ENCODE peak calls at places on chromosomes 11 and 22, in eight cellular contexts. M is iris pigment epithelial cell; P is keratinocyte; K is thoracic aorta; W is EL; F is stimulated activated CD8-positive, alpha-beta memory T cell treated with anti-CD3 and anti-CD28 coated beads, Interleukin-4, amount 100 ng/mL, for 24 hours; I is activated naive CD4-positive, alpha-beta T cell; H is HT-29. Y is an unnamed sample.

GRCh38 chr11:121722431-121723256 is 269.9 kb upstream of the SORL1-AS1 start:
- DNase-seq in M (peak), P (no peak), K (peak), W (peak), F (no peak), I (no peak), H (peak), Y (peak)

GRCh38 chr22:45187891-45188290 is 24.2 kb downstream of the NUP50 start:
- DNase-seq in M (peak), P (no peak), K (no peak), W (no peak), F (no peak), I (no peak), H (no peak), Y (no peak)

GRCh38 chr11:3216027-3216525 is 2.5 kb downstream of the MRGPRG start:
- DNase-seq in M (no peak), P (no peak), K (no peak), W (no peak), F (no peak), I (no peak), H (no peak), Y (no peak)

GRCh38 chr22:43698403-43698802 is 113.7 kb downstream of the EFCAB6 start:
- DNase-seq in M (no peak), P (no peak), K (no peak), W (peak), F (no peak), I (no peak), H (no peak), Y (no peak)

GRCh38 chr22:18987765-18988164 is 51.7 kb upstream of the PRODH start:
- DNase-seq in M (no peak), P (no peak), K (no peak), W (no peak), F (peak), I (no peak), H (no peak), Y (peak)

GRCh38 chr11:130211781-130212401 is 52.3 kb downstream of the ST14 start:
- DNase-seq in M (no peak), P (no peak), K (no peak), W (no peak), F (no peak), I (no peak), H (no peak), Y (peak)

GRCh38 chr22:43511276-43511910 is 99.6 kb downstream of the MPPED1 start:
- DNase-seq in M (no peak), P (peak), K (no peak), W (no peak), F (no peak), I (no peak), H (no peak), Y (no peak)

GRCh38 chr11:25711008-25711407 is 620.9 kb upstream of the ANO3 start:
- DNase-seq in M (peak), P (no peak), K (no peak), W (no peak), F (no peak), I (no peak), H (no peak), Y (no peak)

GRCh38 chr11:84549221-84549620 is 1077.9 kb downstream of the DLG2 start:
- DNase-seq in M (peak), P (no peak), K (no peak), W (no peak), F (no peak), I (no peak), H (no peak), Y (no peak)

GRCh38 chr22:29375436-29376076 is 12.8 kb downstream of the AP1B1 start:
- DNase-seq in M (no peak), P (no peak), K (no peak), W (no peak), F (no peak), I (no peak), H (no peak), Y (no peak)

GRCh38 chr11:44638032-44638431 is 72.6 kb downstream of the CD82 start:
- DNase-seq in M (no peak), P (no peak), K (no peak), W (no peak), F (no peak), I (no peak), H (no peak), Y (no peak)

GRCh38 chr11:92980291-92980690 is 10.8 kb downstream of the MTNR1B start:
- DNase-seq in M (no peak), P (no peak), K (no peak), W (no peak), F (no peak), I (no peak), H (no peak), Y (no peak)

GRCh38 chr11:15727125-15727524 is 612.4 kb downstream of the INSC start:
- DNase-seq in M (no peak), P (no peak), K (no peak), W (no peak), F (no peak), I (no peak), H (no peak), Y (no peak)

GRCh38 chr22:29704528-29705285 is 15.1 kb upstream of the CABP7 start:
- DNase-seq in M (peak), P (no peak), K (no peak), W (peak), F (no peak), I (no peak), H (peak), Y (no peak)

GRCh38 chr11:14288189-14288935 is 70.6 kb downstream of the RRAS2 start:
- DNase-seq in M (peak), P (no peak), K (no peak), W (peak), F (no peak), I (no peak), H (no peak), Y (no peak)

GRCh38 chr22:31800065-31800464 is 46.2 kb downstream of the DEPDC5 start:
- DNase-seq in M (peak), P (peak), K (no peak), W (peak), F (no peak), I (no peak), H (peak), Y (no peak)

GRCh38 chr11:123430736-123431356 is 777 bp downstream of the GRAMD1B start:
- DNase-seq in M (peak), P (no peak), K (no peak), W (peak), F (peak), I (peak), H (no peak), Y (no peak)

GRCh38 chr11:61777234-61778090 is 14.9 kb downstream of the TMEM258 start:
- DNase-seq in M (no peak), P (no peak), K (no peak), W (no peak), F (peak), I (peak), H (no peak), Y (no peak)

GRCh38 chr22:46267431-46268279 is at the start of gene TTC38:
- DNase-seq in M (peak), P (peak), K (peak), W (peak), F (peak), I (no peak), H (peak), Y (peak)

GRCh38 chr11:91664521-91664920 is 560.1 kb upstream of the FAT3 start:
- DNase-seq in M (no peak), P (no peak), K (no peak), W (no peak), F (no peak), I (no peak), H (peak), Y (no peak)

GRCh38 chr11:65381721-65382035 is 768 bp downstream of the SLC25A45 start:
- DNase-seq in M (peak), P (peak), K (no peak), W (peak), F (no peak), I (no peak), H (no peak), Y (no peak)

Y was measured in H1.